ENCODE peak calls at places on chromosome 7, in five cellular contexts. L is amniotic epithelial cell, I is cardiac muscle cell, R is astrocyte of the spinal cord, T is osteoblast. A is an unnamed sample.
A peak's percentile ranks its signal among the peaks of the same experiment; 100 is the strongest.

GRCh38 chr7:20777377-20778062 is 9.2 kb downstream of the SP8 start:
- DNase-seq in R (no peak), T (no peak), I (no peak), L (no peak), A (no peak)

GRCh38 chr7:132450706-132451105 is 125.6 kb downstream of the PLXNA4 start:
- DNase-seq in I (no peak), T (no peak), L (no peak), R (no peak), A (no peak)

GRCh38 chr7:151408839-151409554 is 841 bp downstream of the WDR86 start:
- DNase-seq in I (peak; percentile 80), T (peak; percentile 71), R (no peak), L (peak; percentile 66), A (no peak)

GRCh38 chr7:151863386-151864079 is 13.4 kb downstream of the PRKAG2 start:
- DNase-seq in L (no peak), R (no peak), T (peak; percentile 32), I (no peak), A (no peak)

GRCh38 chr7:102318482-102318971 is 31.9 kb downstream of the SH2B2 start:
- DNase-seq in R (peak; percentile 16), T (peak; percentile 94), L (peak; percentile 17), I (peak; percentile 37), A (no peak)

GRCh38 chr7:96739167-96739566 is 29.5 kb upstream of the SEM1 start:
- DNase-seq in I (no peak), R (no peak), L (no peak), T (no peak), A (no peak)

GRCh38 chr7:93697901-93698300 is 123.4 kb upstream of the CALCR start:
- DNase-seq in L (no peak), R (no peak), I (no peak), T (no peak), A (no peak)

GRCh38 chr7:41834805-41835694 is 132.2 kb upstream of the INHBA start:
- DNase-seq in R (peak; percentile 14), L (peak; percentile 58), T (peak; percentile 68), I (peak; percentile 49), A (no peak)

GRCh38 chr7:44391746-44392617 is 66.6 kb upstream of the CAMK2B start:
- DNase-seq in R (no peak), L (no peak), T (no peak), I (no peak), A (no peak)

GRCh38 chr7:115070311-115070710 is 148.4 kb downstream of the MDFIC start:
- DNase-seq in R (no peak), I (no peak), L (peak; percentile 69), T (no peak), A (no peak)

GRCh38 chr7:2761131-2761624 is 73.2 kb downstream of the AMZ1 start:
- DNase-seq in L (peak; percentile 41), R (no peak), I (no peak), T (no peak), A (no peak)

GRCh38 chr7:42097756-42098155 is 139.3 kb downstream of the GLI3 start:
- DNase-seq in T (peak; percentile 92), R (peak; percentile 68), L (peak; percentile 98), I (peak; percentile 80), A (no peak)

GRCh38 chr7:104098890-104099289 is 108.9 kb downstream of the ORC5 start:
- DNase-seq in T (no peak), I (no peak), R (no peak), L (no peak), A (no peak)

GRCh38 chr7:28277364-28277763 is 96.8 kb upstream of the JAZF1 start:
- DNase-seq in I (no peak), L (no peak), T (no peak), R (no peak), A (no peak)

GRCh38 chr7:24708244-24708643 is 49.0 kb downstream of the GSDME start:
- DNase-seq in L (no peak), R (peak; percentile 6), T (no peak), I (no peak), A (no peak)

GRCh38 chr7:12207046-12207445 is 4.0 kb upstream of the TMEM106B start:
- DNase-seq in R (no peak), I (no peak), T (no peak), L (no peak), A (no peak)

GRCh38 chr7:81484266-81484665 is 285.6 kb downstream of the HGF start:
- DNase-seq in T (peak; percentile 58), I (peak; percentile 92), R (peak; percentile 91), L (peak; percentile 74), A (no peak)

GRCh38 chr7:101315336-101315735 is 6.3 kb downstream of the IFT22 start:
- DNase-seq in T (peak; percentile 84), I (peak; percentile 70), R (peak; percentile 50), L (peak; percentile 45), A (no peak)

GRCh38 chr7:21941570-21942224 is 4.0 kb downstream of the CDCA7L start:
- DNase-seq in T (peak; percentile 73), R (peak; percentile 9), L (peak; percentile 70), I (peak; percentile 51), A (no peak)

GRCh38 chr7:30019960-30020359 is 6.5 kb downstream of the FKBP14 start:
- DNase-seq in T (no peak), I (no peak), L (peak; percentile 33), R (no peak), A (no peak)

GRCh38 chr7:105141068-105141467 is 127.1 kb downstream of the KMT2E start:
- DNase-seq in L (peak; percentile 35), I (peak; percentile 60), T (peak; percentile 62), R (peak; percentile 45), A (no peak)

GRCh38 chr7:73880755-73881328 is 19.9 kb downstream of the TMEM270 start:
- DNase-seq in L (no peak), R (no peak), T (no peak), I (no peak), A (no peak)

GRCh38 chr7:143299840-143300239 is 11.7 kb downstream of the CASP2 start:
- DNase-seq in L (peak; percentile 27), R (no peak), T (peak; percentile 84), I (peak; percentile 20), A (no peak)

GRCh38 chr7:69659964-69660363 is 61.7 kb downstream of the AUTS2 start:
- DNase-seq in L (no peak), I (peak; percentile 37), R (peak; percentile 37), T (no peak), A (no peak)

GRCh38 chr7:10973061-10973941 is at the start of gene PHF14:
- DNase-seq in R (peak; percentile 97), T (peak; percentile 98), L (peak; percentile 92), I (peak; percentile 99), A (peak; percentile 99)

GRCh38 chr7:155529346-155529745 is 17.0 kb downstream of the CNPY1 start:
- DNase-seq in T (no peak), I (no peak), L (no peak), R (no peak), A (no peak)

GRCh38 chr7:132708501-132708900 is 132.2 kb upstream of the PLXNA4 start:
- DNase-seq in L (no peak), I (no peak), R (no peak), T (no peak), A (no peak)

GRCh38 chr7:44367475-44368030 is 42.2 kb upstream of the CAMK2B start:
- DNase-seq in I (no peak), T (no peak), R (no peak), L (no peak), A (no peak)

GRCh38 chr7:149175150-149175549 is 20.2 kb upstream of the ZNF282 start:
- DNase-seq in L (no peak), I (no peak), T (peak; percentile 79), R (no peak), A (no peak)

A was measured in GM06990.